ENCODE peak calls at places on chromosomes 2 and 18, in five cellular contexts. W is H9; Q is stimulated activated CD4-positive, alpha-beta T cell treated with anti-CD3 and anti-CD28 coated beads, Interleukin-12 subunit alpha, Interleukin-12 subunit beta, amount 100 ng/mL, for 4 hours; F is NCI-H1694 treated with DMSO at 0.1 percent for 48 hours; E is GDM1. P is an unnamed sample.
A peak's percentile ranks its signal among the peaks of the same experiment; 100 is the strongest.

GRCh38 chr2:58594175-58594574 is 353.1 kb upstream of the FANCL start:
- DNase-seq in Q (no peak), E (no peak), W (peak; percentile 37), F (peak; percentile 11), P (peak; percentile 58)

GRCh38 chr2:217689053-217689452 is 313.7 kb downstream of the TNS1 start:
- DNase-seq in W (no peak), E (no peak), F (no peak), Q (no peak), P (no peak)

GRCh38 chr2:64062840-64063239 is 43.6 kb upstream of the VPS54 start:
- DNase-seq in F (no peak), Q (no peak), W (no peak), E (no peak), P (no peak)

GRCh38 chr2:218016810-218017209 is 14.0 kb upstream of the TNS1 start:
- DNase-seq in Q (no peak), E (no peak), W (no peak), F (no peak), P (no peak)

GRCh38 chr2:234251326-234252271 is 201.1 kb downstream of the SPP2 start:
- DNase-seq in F (no peak), W (no peak), Q (no peak), E (no peak), P (no peak)

GRCh38 chr18:74734013-74734444 is 136.4 kb downstream of the ZNF407 start:
- DNase-seq in F (no peak), E (no peak), Q (no peak), W (no peak), P (no peak)

GRCh38 chr18:2905802-2906521 is 59.2 kb downstream of the EMILIN2 start:
- DNase-seq in W (peak; percentile 64), E (no peak), Q (peak; percentile 47), F (no peak), P (peak; percentile 28)

GRCh38 chr18:63025251-63025710 is 294.3 kb downstream of the BCL2 start:
- DNase-seq in E (peak; percentile 20), F (peak; percentile 7), Q (no peak), W (peak; percentile 60), P (peak; percentile 55)

GRCh38 chr2:138565251-138565598 is 63.7 kb downstream of the SPOPL start:
- DNase-seq in F (no peak), E (no peak), Q (no peak), W (no peak), P (no peak)

GRCh38 chr2:6181525-6182270 is 489.5 kb downstream of the SOX11 start:
- DNase-seq in Q (no peak), E (no peak), W (no peak), F (no peak), P (no peak)

GRCh38 chr2:47043142-47043890 is 111.8 kb downstream of the STPG4 start:
- DNase-seq in E (no peak), W (peak; percentile 70), Q (no peak), F (peak; percentile 85), P (peak; percentile 90)

P was measured in NCI-H524.